ENCODE peak calls at places on chromosomes 5 and 9, in six cellular contexts. Q, I, E, H, N and C are unnamed samples.

GRCh38 chr5:84487963-84488362 is 103.3 kb upstream of the EDIL3 start:
- DNase-seq in Q (peak; percentile 96), I (no peak), E (no peak), H (no peak), N (peak; percentile 54), C (no peak)

GRCh38 chr9:89996106-89996505 is 391.3 kb downstream of the GADD45G start:
- DNase-seq in Q (no peak), I (no peak), E (no peak), H (no peak), N (no peak), C (no peak)

GRCh38 chr9:93071464-93071863 is 13.0 kb downstream of the SUSD3 start:
- DNase-seq in Q (peak; percentile 25), I (no peak), E (no peak), H (no peak), N (no peak), C (no peak)

GRCh38 chr5:158621381-158621780 is 478.3 kb downstream of the EBF1 start:
- DNase-seq in Q (no peak), I (no peak), E (no peak), H (no peak), N (no peak), C (no peak)

GRCh38 chr5:116492776-116493175 is 81.8 kb downstream of the SEMA6A start:
- DNase-seq in Q (no peak), I (no peak), E (no peak), H (no peak), N (no peak), C (no peak)

GRCh38 chr5:138503487-138504270 is 38.4 kb downstream of the EGR1 start:
- DNase-seq in Q (peak; percentile 55), I (no peak), E (no peak), H (no peak), N (peak; percentile 47), C (peak; percentile 62)

GRCh38 chr9:98521141-98521540 is 187.6 kb downstream of the GABBR2 start:
- DNase-seq in Q (peak; percentile 90), I (no peak), E (peak; percentile 19), H (no peak), N (no peak), C (no peak)

GRCh38 chr5:72815580-72816296 is 723 bp upstream of the TNPO1 start:
- DNase-seq in Q (no peak), I (no peak), E (no peak), H (no peak), N (no peak), C (no peak)

GRCh38 chr5:63837437-63837836 is 124.8 kb downstream of the HTR1A start:
- DNase-seq in Q (no peak), I (no peak), E (no peak), H (no peak), N (no peak), C (no peak)

GRCh38 chr5:89293849-89294248 is 410.9 kb upstream of the MEF2C start:
- DNase-seq in Q (peak; percentile 42), I (no peak), E (no peak), H (no peak), N (no peak), C (no peak)

GRCh38 chr9:137670391-137671195 is 51.8 kb downstream of the EHMT1 start:
- DNase-seq in Q (no peak), I (peak; percentile 64), E (peak; percentile 29), H (peak; percentile 64), N (peak; percentile 40), C (no peak)

GRCh38 chr5:170315154-170315553 is 17.6 kb upstream of the LCP2 start:
- DNase-seq in Q (peak; percentile 16), I (no peak), E (no peak), H (peak; percentile 61), N (peak; percentile 67), C (no peak)

GRCh38 chr5:9054322-9054721 is 491.6 kb downstream of the SEMA5A start:
- DNase-seq in Q (no peak), I (no peak), E (no peak), H (no peak), N (no peak), C (no peak)

GRCh38 chr5:148554621-148555020 is 99.7 kb downstream of the HTR4 start:
- DNase-seq in Q (no peak), I (no peak), E (no peak), H (no peak), N (no peak), C (no peak)

GRCh38 chr9:1233568-1233967 is 183.4 kb downstream of the DMRT2 start:
- DNase-seq in Q (no peak), I (no peak), E (no peak), H (no peak), N (no peak), C (no peak)

GRCh38 chr9:10026585-10026984 is 586.2 kb downstream of the PTPRD start:
- DNase-seq in Q (no peak), I (no peak), E (no peak), H (no peak), N (no peak), C (no peak)

GRCh38 chr9:83981126-83981871 is 694 bp downstream of the RMI1 start:
- DNase-seq in Q (peak; percentile 36), I (no peak), E (no peak), H (no peak), N (peak; percentile 36), C (no peak)

GRCh38 chr9:105264380-105264779 is 19.9 kb downstream of the SLC44A1 start:
- DNase-seq in Q (peak; percentile 39), I (no peak), E (no peak), H (no peak), N (no peak), C (no peak)

GRCh38 chr5:180670586-180671359 is 21.4 kb upstream of the FLT4 start:
- DNase-seq in Q (peak; percentile 40), I (no peak), E (peak; percentile 10), H (no peak), N (peak; percentile 57), C (peak; percentile 36)

GRCh38 chr5:67141644-67142043 is 55.0 kb downstream of the CD180 start:
- DNase-seq in Q (no peak), I (no peak), E (no peak), H (no peak), N (no peak), C (no peak)

GRCh38 chr9:38208206-38208901 is 139.3 kb upstream of the SHB start:
- DNase-seq in Q (no peak), I (no peak), E (peak; percentile 34), H (no peak), N (no peak), C (no peak)

GRCh38 chr9:93869863-93870262 is 85.3 kb downstream of the BARX1 start:
- DNase-seq in Q (no peak), I (no peak), E (no peak), H (no peak), N (no peak), C (no peak)

GRCh38 chr5:171574374-171574773 is 154.9 kb downstream of the FGF18 start:
- DNase-seq in Q (no peak), I (no peak), E (no peak), H (no peak), N (no peak), C (no peak)

GRCh38 chr9:8962084-8962483 is 1162.5 kb upstream of the DMAC1 start:
- DNase-seq in Q (no peak), I (no peak), E (no peak), H (no peak), N (no peak), C (no peak)

GRCh38 chr5:179269781-179270543 is 75.3 kb downstream of the ADAMTS2 start:
- DNase-seq in Q (no peak), I (peak; percentile 61), E (no peak), H (no peak), N (no peak), C (no peak)

GRCh38 chr9:95516736-95517558 is at the start of gene PTCH1:
- DNase-seq in Q (peak; percentile 55), I (peak; percentile 72), E (no peak), H (no peak), N (no peak), C (no peak)

GRCh38 chr9:94613003-94613402 is 19.4 kb upstream of the FBP2 start:
- DNase-seq in Q (no peak), I (no peak), E (no peak), H (no peak), N (no peak), C (no peak)

GRCh38 chr9:5817776-5818336 is 15.1 kb downstream of the ERMP1 start:
- DNase-seq in Q (peak; percentile 81), I (no peak), E (no peak), H (no peak), N (no peak), C (no peak)

DNA sequence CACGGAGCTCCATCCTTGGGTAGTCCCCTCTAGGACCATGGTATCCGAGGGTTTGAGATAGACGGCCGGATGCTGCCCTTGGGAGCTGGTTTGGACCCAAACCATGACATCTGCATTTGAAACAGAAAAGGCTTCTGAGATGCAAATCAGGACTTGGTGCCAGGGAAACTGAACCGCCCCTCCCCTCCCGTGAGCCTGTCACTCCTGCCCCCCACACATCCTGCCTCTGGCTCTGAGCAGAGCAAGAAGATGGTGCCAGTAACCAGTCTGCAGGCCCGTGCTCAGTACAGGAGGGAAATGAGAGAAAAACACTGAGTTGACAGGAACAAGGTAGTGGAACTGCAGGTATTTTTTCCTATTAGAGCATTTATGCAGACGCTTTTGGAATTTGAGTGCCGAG is 18.6 kb downstream of the ARPC5L start:
- DNase-seq in Q (no peak), I (no peak), E (no peak), H (no peak), N (no peak), C (no peak)
- H3K36me3 ChIP-seq in Q (peaks cover 19% of the 10 kb centered on the region), I (peaks cover 96% of the 10 kb centered on the region), E (peaks cover 3% of the 10 kb centered on the region), H (peaks cover 92% of the 10 kb centered on the region), N (peaks cover 100% of the 10 kb centered on the region), C (no peaks in the 10 kb centered on the region)

GRCh38 chr5:140413230-140413629 is 11.6 kb downstream of the ANKHD1 start:
- DNase-seq in Q (no peak), I (no peak), E (no peak), H (no peak), N (no peak), C (no peak)
- H3K36me3 ChIP-seq in Q (no peaks in the 10 kb centered on the region), I (peaks cover 8% of the 10 kb centered on the region), E (no peaks in the 10 kb centered on the region), H (no peaks in the 10 kb centered on the region), N (peaks cover 3% of the 10 kb centered on the region), C (no peaks in the 10 kb centered on the region)

DNA sequence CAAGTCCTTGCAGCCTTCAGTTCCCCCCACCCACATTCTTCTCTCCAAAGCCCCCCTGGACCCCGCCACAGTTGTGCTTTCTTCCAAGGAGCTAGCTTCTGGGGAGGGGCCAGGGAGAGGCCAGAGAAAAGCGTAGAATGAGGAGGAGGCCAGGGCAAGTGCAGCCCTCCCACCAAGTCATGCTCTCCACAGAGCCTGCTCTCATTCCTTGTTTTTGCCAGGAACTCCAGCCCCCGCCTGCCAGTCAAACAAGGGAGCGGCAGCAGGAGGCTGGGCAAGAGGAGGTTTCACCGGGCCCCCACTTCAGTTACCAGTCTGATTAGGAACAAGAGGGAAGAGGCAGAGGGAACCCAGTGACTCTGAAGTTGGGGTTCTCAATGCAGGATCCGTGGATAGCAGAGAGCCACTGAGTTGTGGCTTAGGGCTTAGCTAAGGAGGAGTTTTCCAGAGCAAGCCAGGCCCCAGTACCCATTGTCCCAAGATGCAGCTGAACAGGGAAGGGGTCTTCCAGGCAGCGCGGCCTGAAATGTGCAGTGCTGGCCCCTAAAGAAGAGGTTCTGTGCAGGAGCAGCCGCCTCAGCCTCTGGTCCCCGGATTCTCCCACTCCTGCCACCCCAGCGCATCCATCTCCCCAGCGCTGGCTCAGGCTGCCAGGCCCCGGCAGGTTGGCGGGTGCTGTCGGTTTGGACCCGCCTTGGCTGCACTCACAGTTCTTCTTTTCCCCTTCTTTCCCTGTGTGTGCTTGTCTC is 120.6 kb downstream of the DAB2IP start:
- DNase-seq in Q (peak; percentile 48), I (peak; percentile 61), E (no peak), H (no peak), N (no peak), C (no peak)
- H3K36me3 ChIP-seq in Q (peaks cover 12% of the 10 kb centered on the region), I (peaks cover 89% of the 10 kb centered on the region), E (peaks cover 3% of the 10 kb centered on the region), H (peaks cover 53% of the 10 kb centered on the region), N (peaks cover 100% of the 10 kb centered on the region), C (no peaks in the 10 kb centered on the region)

GRCh38 chr9:114002271-114002985 is 75.7 kb downstream of the AMBP start:
- DNase-seq in Q (no peak), I (no peak), E (no peak), H (no peak), N (peak; percentile 2), C (no peak)
- H3K36me3 ChIP-seq in Q (peaks cover 10% of the 10 kb centered on the region), I (no peaks in the 10 kb centered on the region), E (no peaks in the 10 kb centered on the region), H (no peaks in the 10 kb centered on the region), N (peaks cover 19% of the 10 kb centered on the region), C (no peaks in the 10 kb centered on the region)